ENCODE peak calls at places on chromosomes 11 and 22, in seven cellular contexts. X is cardiac muscle cell; R is transverse colon; H is colonic mucosa; Z is CD4-positive, CD25-positive, alpha-beta regulatory T cell; V is ovary; J is mesendoderm. W is an unnamed sample.
A peak's percentile ranks its signal among the peaks of the same experiment; 100 is the strongest.

GRCh38 chr11:6362868-6363678 is 27.2 kb upstream of the SMPD1 start:
- DNase-seq in J (peak; percentile 92), H (peak; percentile 74), Z (peak; percentile 80), V (peak; percentile 76), X (peak; percentile 86), R (peak; percentile 76), W (peak; percentile 72)

GRCh38 chr11:127199306-127199801 is 198.8 kb upstream of the KIRREL3 start:
- DNase-seq in X (no peak), J (peak; percentile 75), R (no peak), H (no peak), Z (no peak), V (no peak), W (no peak)

GRCh38 chr11:46367244-46367915 is 14.1 kb upstream of the MDK start:
- DNase-seq in J (no peak), X (peak; percentile 75), Z (peak; percentile 73), R (peak; percentile 72), H (peak; percentile 77), V (peak; percentile 75), W (peak; percentile 95)

GRCh38 chr22:22802346-22802970 is 85.2 kb upstream of the IGLL5 start:
- DNase-seq in R (no peak), X (no peak), V (no peak), Z (peak; percentile 57), J (peak; percentile 26), H (no peak), W (peak; percentile 55)

GRCh38 chr22:29799217-29799680 is 32.1 kb downstream of the UQCR10 start:
- DNase-seq in Z (no peak), X (no peak), H (peak; percentile 60), R (peak; percentile 70), J (no peak), V (peak; percentile 84), W (no peak)

GRCh38 chr11:12144306-12145174 is 34.1 kb downstream of the MICAL2 start:
- DNase-seq in R (peak; percentile 33), H (no peak), J (no peak), Z (no peak), V (no peak), X (no peak), W (no peak)

GRCh38 chr11:112715091-112715490 is 246.1 kb upstream of the NCAM1 start:
- DNase-seq in R (no peak), J (no peak), H (no peak), V (no peak), X (no peak), Z (no peak), W (no peak)

GRCh38 chr22:28670153-28670552 is 9.5 kb downstream of the TTC28 start:
- DNase-seq in H (no peak), V (no peak), Z (no peak), R (no peak), J (no peak), X (no peak), W (no peak)

GRCh38 chr11:37571248-37571647 is 973.2 kb upstream of the RAG2 start:
- DNase-seq in X (no peak), R (no peak), V (no peak), Z (no peak), J (no peak), H (no peak), W (no peak)

GRCh38 chr22:36028646-36029405 is at the start of gene RBFOX2:
- DNase-seq in H (peak; percentile 98), V (peak; percentile 99), X (peak; percentile 97), Z (peak; percentile 55), R (peak; percentile 97), J (peak; percentile 98), W (peak; percentile 99)

GRCh38 chr22:37549704-37550059 is 10.6 kb upstream of the CDC42EP1 start:
- DNase-seq in Z (no peak), V (peak; percentile 38), X (peak; percentile 37), J (peak; percentile 69), H (no peak), R (no peak), W (peak; percentile 65)

GRCh38 chr11:14041040-14041439 is 78.5 kb downstream of the SPON1 start:
- DNase-seq in R (no peak), X (no peak), H (peak; percentile 9), V (no peak), Z (no peak), J (peak; percentile 65), W (peak; percentile 65)

GRCh38 chr11:7448126-7448525 is 37.2 kb upstream of the OLFML1 start:
- DNase-seq in Z (no peak), J (peak; percentile 55), H (no peak), R (no peak), X (peak; percentile 30), V (no peak), W (peak; percentile 35)

GRCh38 chr11:61173456-61173855 is 12.2 kb upstream of the VPS37C start:
- DNase-seq in Z (no peak), X (no peak), R (no peak), J (no peak), V (no peak), H (no peak), W (peak; percentile 4)

GRCh38 chr22:43990044-43990443 is 34.1 kb upstream of the PARVB start:
- DNase-seq in V (no peak), H (no peak), J (no peak), X (no peak), R (no peak), Z (no peak), W (no peak)

GRCh38 chr22:36185828-36186624 is 15.6 kb downstream of the APOL4 start:
- DNase-seq in R (no peak), X (no peak), V (no peak), Z (no peak), J (no peak), H (no peak), W (no peak)

GRCh38 chr11:130737866-130738431 is 178.3 kb downstream of the SNX19 start:
- DNase-seq in J (no peak), H (no peak), X (peak; percentile 45), V (peak; percentile 29), R (no peak), Z (no peak), W (no peak)

GRCh38 chr11:62125881-62126280 is 2.1 kb downstream of the INCENP start:
- DNase-seq in X (no peak), R (no peak), H (no peak), Z (no peak), J (no peak), V (no peak), W (peak; percentile 9)

GRCh38 chr11:7098235-7098832 is 9.5 kb downstream of the RBMXL2 start:
- DNase-seq in H (no peak), X (peak; percentile 70), J (peak; percentile 74), V (no peak), Z (peak; percentile 61), R (no peak), W (peak; percentile 57)

GRCh38 chr11:6655020-6655789 is 404 bp downstream of the DCHS1 start:
- DNase-seq in J (no peak), Z (no peak), H (no peak), X (peak; percentile 51), V (peak; percentile 45), R (no peak), W (no peak)

GRCh38 chr11:131537196-131537595 is 166.8 kb downstream of the NTM start:
- DNase-seq in H (no peak), Z (no peak), X (no peak), J (no peak), V (no peak), R (no peak), W (no peak)

GRCh38 chr11:99461913-99462312 is 441.2 kb downstream of the CNTN5 start:
- DNase-seq in H (no peak), J (no peak), Z (no peak), X (no peak), R (no peak), V (no peak), W (no peak)

GRCh38 chr11:64453466-64453865 is 94.5 kb downstream of the RPS6KA4 start:
- DNase-seq in H (no peak), V (no peak), X (no peak), J (no peak), R (no peak), Z (no peak), W (peak; percentile 32)

GRCh38 chr22:49724030-49724892 is 103.4 kb downstream of the BRD1 start:
- DNase-seq in X (no peak), R (no peak), V (no peak), Z (peak; percentile 60), H (no peak), J (no peak), W (peak; percentile 67)

GRCh38 chr11:85472953-85473352 is 154.2 kb downstream of the DLG2 start:
- DNase-seq in Z (no peak), J (no peak), V (no peak), X (no peak), H (no peak), R (no peak), W (peak; percentile 18)

GRCh38 chr22:20885557-20886323 is 26.9 kb downstream of the SNAP29 start:
- DNase-seq in X (peak; percentile 84), J (peak; percentile 95), H (peak; percentile 92), Z (peak; percentile 37), V (peak; percentile 74), R (peak; percentile 90), W (peak; percentile 92)
- H3K4me3 ChIP-seq in X (no peak overlapping the region), J (no peak overlapping the region), H (no peak overlapping the region), Z (no peak overlapping the region), V (no peak overlapping the region), R (no peak overlapping the region), W (no peak overlapping the region)

DNA sequence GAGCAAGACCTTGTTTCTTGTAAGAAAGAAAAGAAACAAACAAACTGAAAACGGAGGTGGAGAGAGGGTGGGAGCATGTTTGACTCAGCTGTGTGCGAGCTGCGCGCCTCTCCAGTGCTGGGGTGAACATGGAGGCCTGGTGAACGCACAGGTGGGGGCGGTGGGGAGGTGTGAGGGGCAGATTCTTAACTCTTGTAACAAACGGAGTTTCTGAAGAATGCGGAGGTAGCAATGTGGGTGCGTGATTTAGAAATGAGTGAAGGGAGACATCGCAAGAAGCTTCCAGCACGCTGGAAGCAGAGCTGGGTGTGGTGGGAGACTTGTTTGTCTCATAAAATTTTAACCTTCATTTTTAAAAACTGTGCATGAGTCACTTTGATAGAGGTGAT is 14.1 kb upstream of the TRMU start:
- DNase-seq in H (no peak), R (no peak), J (no peak), Z (no peak), X (no peak), V (no peak), W (no peak)
- H3K36me3 ChIP-seq in H (no peaks in the 10 kb centered on the region), R (no peaks in the 10 kb centered on the region), J (peaks cover 28% of the 10 kb centered on the region), Z (no peaks in the 10 kb centered on the region), X (no peaks in the 10 kb centered on the region), V (no peaks in the 10 kb centered on the region), W (peaks cover 35% of the 10 kb centered on the region)

DNA sequence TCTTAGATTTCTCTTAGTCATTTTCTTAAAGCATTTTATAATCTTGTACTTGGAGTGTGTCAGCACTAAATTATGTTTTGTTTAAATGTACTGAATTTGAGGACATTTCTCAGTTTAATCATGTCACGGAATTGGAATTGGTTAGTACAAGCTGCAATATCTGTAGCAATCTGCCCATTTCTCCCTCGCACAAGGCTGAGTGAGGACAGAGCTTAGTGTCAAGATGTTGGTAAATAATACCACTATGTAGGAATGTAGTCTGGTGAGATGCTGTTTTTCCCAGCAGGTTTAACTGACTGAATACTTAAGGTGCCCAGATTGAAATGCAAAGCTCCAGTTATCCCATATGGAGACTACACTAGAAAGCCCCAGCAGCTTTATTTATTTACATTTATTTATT is 30.6 kb downstream of the SREBF2 start:
- DNase-seq in V (no peak), R (no peak), J (no peak), X (no peak), Z (no peak), H (no peak), W (no peak)
- H3K4me3 ChIP-seq in V (no peak overlapping the region), R (no peak overlapping the region), J (no peak overlapping the region), X (no peak overlapping the region), Z (no peak overlapping the region), H (no peak overlapping the region), W (no peak overlapping the region)

GRCh38 chr11:8714622-8715225 is 32.1 kb downstream of the RPL27A start:
- DNase-seq in V (no peak), H (no peak), J (no peak), Z (no peak), X (no peak), R (no peak), W (no peak)
- H3K36me3 ChIP-seq in V (no peaks in the 10 kb centered on the region), H (no peaks in the 10 kb centered on the region), J (peaks cover 2% of the 10 kb centered on the region), Z (no peaks in the 10 kb centered on the region), X (peaks cover 10% of the 10 kb centered on the region), R (no peaks in the 10 kb centered on the region), W (peaks cover 3% of the 10 kb centered on the region)

GRCh38 chr11:67261635-67261941 is 4.7 kb upstream of the GRK2 start:
- DNase-seq in J (no peak), V (no peak), X (no peak), R (no peak), H (no peak), Z (no peak), W (no peak)
- H3K4me3 ChIP-seq in J (no peak overlapping the region), V (peak overlapping the region; percentile 11), X (peak overlapping the region; percentile 22), R (peak overlapping the region; percentile 42), H (peak overlapping the region; percentile 19), Z (no peak overlapping the region), W (peak overlapping the region; percentile 47)